ENCODE peak calls at places on chromosomes 11 and 22, in seven cellular contexts. A is activated B cell treated with CpG ODN at 0.5 μM for 24 hours, C is retinal pigment epithelial cell, R is cardiac muscle cell, W is AG10803, M is astrocyte of the spinal cord, N is chondrocyte. I is an unnamed sample.
A peak's percentile ranks its signal among the peaks of the same experiment; 100 is the strongest.

GRCh38 chr22:35174398-35174797 is 82.9 kb upstream of the HMGXB4 start:
- DNase-seq in A (no peak), C (no peak), R (no peak), W (no peak), M (no peak), N (no peak), I (no peak)

GRCh38 chr11:67558084-67558772 is 25.4 kb upstream of the GSTP1 start:
- DNase-seq in A (no peak), C (no peak), R (peak; percentile 54), W (no peak), M (no peak), N (no peak), I (no peak)

GRCh38 chr11:3920148-3920852 is 64.8 kb downstream of the STIM1 start:
- DNase-seq in A (no peak), C (no peak), R (peak; percentile 82), W (peak; percentile 86), M (peak; percentile 64), N (no peak), I (peak; percentile 40)

GRCh38 chr22:40653361-40653760 is 16.8 kb upstream of the MRTFA start:
- DNase-seq in A (no peak), C (no peak), R (no peak), W (no peak), M (no peak), N (no peak), I (no peak)

GRCh38 chr11:68825603-68826002 is 16.1 kb downstream of the CPT1A start:
- DNase-seq in A (peak; percentile 50), C (no peak), R (no peak), W (no peak), M (no peak), N (no peak), I (no peak)

GRCh38 chr22:45696227-45696626 is 24.6 kb downstream of the ATXN10 start:
- DNase-seq in A (no peak), C (no peak), R (no peak), W (no peak), M (no peak), N (no peak), I (peak; percentile 67)

GRCh38 chr22:45096256-45096907 is 67.3 kb upstream of the NUP50 start:
- DNase-seq in A (no peak), C (no peak), R (peak; percentile 67), W (peak; percentile 59), M (peak; percentile 50), N (peak; percentile 12), I (peak; percentile 87)

GRCh38 chr11:132895340-132895739 is 637.0 kb downstream of the OPCML start:
- DNase-seq in A (no peak), C (peak; percentile 91), R (peak; percentile 84), W (no peak), M (peak; percentile 73), N (no peak), I (no peak)

GRCh38 chr11:2702771-2703486 is 3.1 kb upstream of the KCNQ1OT1 start:
- DNase-seq in A (no peak), C (no peak), R (no peak), W (no peak), M (no peak), N (peak; percentile 59), I (no peak)

GRCh38 chr11:66032962-66033735 is 6.9 kb upstream of the CATSPER1 start:
- DNase-seq in A (no peak), C (no peak), R (no peak), W (no peak), M (no peak), N (no peak), I (no peak)

GRCh38 chr11:54558919-54559318 is 44.9 kb downstream of the OR4C46 start:
- DNase-seq in A (no peak), C (no peak), R (no peak), W (no peak), M (no peak), N (no peak), I (no peak)

GRCh38 chr11:31089117-31089516 is 280.4 kb downstream of the DCDC1 start:
- DNase-seq in A (no peak), C (no peak), R (no peak), W (no peak), M (no peak), N (no peak), I (no peak)

GRCh38 chr22:41875531-41876242 is 39.2 kb downstream of the SHISA8 start:
- DNase-seq in A (no peak), C (no peak), R (peak; percentile 11), W (no peak), M (no peak), N (no peak), I (no peak)

GRCh38 chr11:706957-707816 is 1.2 kb downstream of the EPS8L2 start:
- DNase-seq in A (no peak), C (no peak), R (no peak), W (peak; percentile 49), M (peak; percentile 24), N (peak; percentile 86), I (peak; percentile 47)

GRCh38 chr11:44257338-44258189 is 52.4 kb downstream of the ALX4 start:
- DNase-seq in A (no peak), C (no peak), R (peak; percentile 37), W (no peak), M (peak; percentile 23), N (no peak), I (no peak)

GRCh38 chr11:44258839-44259420 is 51.0 kb downstream of the ALX4 start:
- DNase-seq in A (no peak), C (no peak), R (no peak), W (peak; percentile 11), M (no peak), N (no peak), I (no peak)

GRCh38 chr11:44260081-44260480 is 49.9 kb downstream of the ALX4 start:
- DNase-seq in A (no peak), C (peak; percentile 15), R (no peak), W (no peak), M (no peak), N (no peak), I (no peak)

GRCh38 chr11:44256673-44257291 is 53.2 kb downstream of the ALX4 start:
- DNase-seq in A (no peak), C (no peak), R (peak; percentile 73), W (no peak), M (no peak), N (no peak), I (no peak)

DNA sequence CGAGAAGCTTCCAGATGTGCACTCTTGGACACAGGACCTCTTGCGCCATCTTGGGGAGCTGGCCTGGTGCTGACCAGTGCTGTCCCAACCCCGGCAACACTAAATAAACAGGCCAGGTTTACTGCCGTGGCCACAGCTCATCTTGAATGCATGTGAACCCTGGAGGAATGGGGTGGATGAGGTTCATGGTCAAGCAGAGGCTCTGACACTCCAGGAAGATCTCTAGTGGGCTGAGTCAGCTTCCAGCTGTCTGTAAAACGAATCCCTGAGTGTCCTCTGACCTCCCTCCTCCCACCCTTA is 51.8 kb downstream of the ALX4 start:
- DNase-seq in A (no peak), C (no peak), R (peak; percentile 20), W (peak; percentile 35), M (no peak), N (no peak), I (no peak)
- TF ChIP-seq CTCF in A (no peak), C (no peak), R (no peak), W (no peak), M (no peak), N (no peak), I (no peak)

GRCh38 chr11:78224506-78224905 is 35.8 kb downstream of the USP35 start:
- DNase-seq in A (no peak), C (no peak), R (no peak), W (no peak), M (no peak), N (no peak), I (no peak)
- TF ChIP-seq CTCF in A (no peak), C (no peak), R (no peak), W (no peak), M (no peak), N (no peak), I (no peak)

GRCh38 chr11:13391217-13391616 is 71.8 kb downstream of the BTBD10 start:
- DNase-seq in A (no peak), C (no peak), R (no peak), W (no peak), M (no peak), N (no peak), I (no peak)

GRCh38 chr11:13388741-13389140 is 74.3 kb downstream of the BTBD10 start:
- DNase-seq in A (no peak), C (no peak), R (no peak), W (peak; percentile 9), M (no peak), N (no peak), I (no peak)

GRCh38 chr11:13382751-13383150 is 80.3 kb downstream of the BTBD10 start:
- DNase-seq in A (no peak), C (no peak), R (no peak), W (no peak), M (no peak), N (no peak), I (no peak)

GRCh38 chr11:13384837-13385417 is 78.1 kb downstream of the BTBD10 start:
- DNase-seq in A (no peak), C (peak; percentile 7), R (peak; percentile 71), W (peak; percentile 50), M (peak; percentile 55), N (no peak), I (peak; percentile 42)

DNA sequence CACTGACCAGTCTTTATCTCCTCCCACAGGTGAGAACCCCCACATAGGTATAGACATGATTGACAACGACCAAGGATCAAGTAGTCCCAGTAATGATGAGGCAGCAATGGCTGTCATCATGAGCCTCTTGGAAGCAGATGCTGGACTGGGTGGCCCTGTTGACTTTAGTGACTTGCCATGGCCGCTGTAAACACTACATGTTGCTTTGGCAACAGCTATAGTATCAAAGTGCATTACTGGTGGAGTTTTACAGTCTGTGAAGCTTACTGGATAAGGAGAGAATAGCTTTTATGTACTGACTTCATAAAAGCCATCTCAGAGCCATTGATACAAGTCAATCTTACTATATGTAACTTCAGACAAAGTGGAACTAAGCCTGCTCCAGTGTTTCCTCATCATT is 76.5 kb downstream of the BTBD10 start:
- DNase-seq in A (no peak), C (no peak), R (no peak), W (no peak), M (no peak), N (no peak), I (no peak)
- TF ChIP-seq CTCF in A (no peak), C (no peak), R (no peak), W (no peak), M (no peak), N (no peak), I (no peak)

DNA sequence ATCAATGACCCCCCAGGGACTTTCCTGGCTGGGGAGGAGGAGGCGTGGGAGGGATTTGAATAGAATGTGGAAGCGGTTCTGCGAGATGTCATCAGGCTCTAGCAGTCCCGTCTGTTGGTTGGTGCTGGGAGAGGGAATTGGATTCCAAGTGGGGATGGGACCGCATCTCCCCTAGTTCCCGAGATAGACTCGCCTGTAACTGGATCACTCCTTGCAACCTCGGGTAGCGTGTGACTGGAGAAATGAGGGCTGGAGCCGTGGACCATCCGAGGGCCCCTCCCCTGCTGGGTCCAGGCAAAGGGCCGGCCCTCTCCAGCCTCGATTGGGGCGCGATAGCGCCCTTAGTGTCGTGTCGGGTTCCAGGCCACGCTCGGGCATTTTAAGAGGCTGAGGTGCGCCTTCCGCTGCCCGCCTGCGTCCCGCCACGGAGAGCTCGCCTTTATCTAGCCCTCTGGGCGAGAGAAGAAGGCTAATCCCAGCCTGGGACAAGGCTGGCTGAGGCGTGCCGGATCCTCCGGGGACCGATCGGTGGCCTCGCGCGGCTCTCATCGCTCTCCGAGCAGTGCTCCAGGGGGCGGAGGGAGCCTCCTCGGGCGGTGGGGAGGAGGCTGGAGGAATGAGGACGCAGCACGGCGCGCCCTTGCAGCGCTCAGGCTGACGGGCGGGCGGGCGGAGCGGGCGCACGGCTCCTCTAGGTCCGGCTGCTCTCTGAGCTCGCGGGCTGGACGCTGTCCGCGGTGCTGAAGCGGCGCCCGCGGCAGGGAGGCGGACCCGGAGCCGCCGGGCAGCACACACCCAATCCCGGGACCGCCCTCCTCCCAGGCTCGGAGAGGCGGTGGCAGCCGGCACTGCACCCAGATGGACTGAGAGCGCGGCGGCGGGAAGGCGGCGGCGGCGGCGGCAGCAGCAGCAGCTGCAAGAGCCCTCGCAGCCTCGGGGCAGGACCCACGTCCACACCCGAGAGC is 107.8 kb downstream of the OSBP2 start:
- DNase-seq in A (peak; percentile 32), C (peak; percentile 69), R (peak; percentile 96), W (peak; percentile 91), M (peak; percentile 94), N (peak; percentile 96), I (peak; percentile 85)
- TF ChIP-seq CTCF in A (no peak), C (no peak), R (peak; percentile 19), W (no peak), M (peak; percentile 18), N (peak; percentile 55), I (no peak)